ENCODE peak calls at places on chromosome 10, in ten cellular contexts. G, V, L, F, A, C, U, D, N and P are unnamed samples.

GRCh38 chr10:5014936-5015335 is 11.3 kb upstream of the AKR1C2 start:
- DNase-seq in G (no peak), V (no peak), L (no peak), F (no peak), A (peak; percentile 40), C (peak; percentile 35), U (peak; percentile 4), D (no peak), N (no peak), P (no peak)

GRCh38 chr10:103433858-103434257 is 18.3 kb downstream of the CALHM2 start:
- DNase-seq in G (no peak), V (no peak), L (no peak), F (no peak), A (no peak), C (no peak), U (no peak), D (no peak), N (peak; percentile 77), P (peak; percentile 71)

GRCh38 chr10:113041841-113042745 is 92.0 kb downstream of the TCF7L2 start:
- DNase-seq in G (no peak), V (no peak), L (no peak), F (no peak), A (no peak), C (peak; percentile 43), U (no peak), D (no peak), N (no peak), P (no peak)

GRCh38 chr10:93066544-93066913 is 5.9 kb downstream of the CYP26C1 start:
- DNase-seq in G (no peak), V (no peak), L (no peak), F (no peak), A (no peak), C (no peak), U (no peak), D (no peak), N (no peak), P (no peak)

GRCh38 chr10:111522551-111522950 is 445.7 kb downstream of the ADRA2A start:
- DNase-seq in G (no peak), V (no peak), L (no peak), F (no peak), A (no peak), C (no peak), U (no peak), D (no peak), N (no peak), P (no peak)

GRCh38 chr10:113539789-113540188 is 13.1 kb upstream of the HABP2 start:
- DNase-seq in G (peak; percentile 34), V (no peak), L (no peak), F (no peak), A (no peak), C (peak; percentile 42), U (peak; percentile 32), D (no peak), N (peak; percentile 41), P (peak; percentile 33)

GRCh38 chr10:70931168-70931805 is 42.9 kb upstream of the PCBD1 start:
- DNase-seq in G (no peak), V (no peak), L (no peak), F (no peak), A (no peak), C (peak; percentile 14), U (peak; percentile 50), D (no peak), N (no peak), P (no peak)

GRCh38 chr10:89001024-89001423 is 10.4 kb downstream of the FAS start:
- DNase-seq in G (no peak), V (no peak), L (no peak), F (peak; percentile 24), A (no peak), C (no peak), U (no peak), D (no peak), N (no peak), P (no peak)

GRCh38 chr10:6014241-6014761 is 37.0 kb upstream of the IL15RA start:
- DNase-seq in G (peak; percentile 58), V (peak; percentile 27), L (peak; percentile 73), F (peak; percentile 77), A (peak; percentile 23), C (peak; percentile 41), U (peak; percentile 49), D (no peak), N (peak; percentile 84), P (peak; percentile 69)

GRCh38 chr10:75272896-75273295 is 37.1 kb upstream of the COMTD1 start:
- DNase-seq in G (no peak), V (no peak), L (peak; percentile 33), F (no peak), A (no peak), C (no peak), U (peak; percentile 75), D (no peak), N (no peak), P (peak; percentile 38)

GRCh38 chr10:86673827-86674581 is 5.7 kb downstream of the LDB3 start:
- DNase-seq in G (no peak), V (peak; percentile 59), L (no peak), F (no peak), A (peak; percentile 8), C (no peak), U (no peak), D (peak; percentile 22), N (peak; percentile 65), P (no peak)

GRCh38 chr10:11437391-11438241 is 173.8 kb downstream of the USP6NL start:
- DNase-seq in G (no peak), V (no peak), L (no peak), F (no peak), A (no peak), C (no peak), U (no peak), D (no peak), N (no peak), P (no peak)

GRCh38 chr10:125263551-125263950 is 103.2 kb upstream of the CTBP2 start:
- DNase-seq in G (no peak), V (no peak), L (no peak), F (no peak), A (no peak), C (no peak), U (no peak), D (no peak), N (no peak), P (no peak)

GRCh38 chr10:49009231-49009979 is 69.8 kb upstream of the LRRC18 start:
- DNase-seq in G (peak; percentile 31), V (no peak), L (no peak), F (no peak), A (no peak), C (no peak), U (no peak), D (no peak), N (no peak), P (no peak)

GRCh38 chr10:112435013-112435619 is 11.6 kb downstream of the ZDHHC6 start:
- DNase-seq in G (peak; percentile 43), V (peak; percentile 31), L (no peak), F (peak; percentile 22), A (no peak), C (peak; percentile 53), U (peak; percentile 56), D (no peak), N (no peak), P (no peak)

GRCh38 chr10:68001000-68001399 is 74.1 kb downstream of the HERC4 start:
- DNase-seq in G (no peak), V (no peak), L (no peak), F (no peak), A (no peak), C (no peak), U (no peak), D (no peak), N (no peak), P (no peak)

GRCh38 chr10:100008708-100009282 is 952 bp downstream of the DNMBP start:
- DNase-seq in G (no peak), V (no peak), L (no peak), F (no peak), A (no peak), C (peak; percentile 43), U (peak; percentile 31), D (no peak), N (no peak), P (no peak)

GRCh38 chr10:48343106-48343505 is 36.6 kb downstream of the MAPK8 start:
- DNase-seq in G (no peak), V (no peak), L (no peak), F (no peak), A (no peak), C (no peak), U (no peak), D (no peak), N (no peak), P (no peak)

GRCh38 chr10:128540806-128541739 is 414.9 kb upstream of the MKI67 start:
- DNase-seq in G (peak; percentile 61), V (no peak), L (no peak), F (no peak), A (no peak), C (no peak), U (peak; percentile 19), D (no peak), N (no peak), P (no peak)

GRCh38 chr10:13180788-13181187 is 19.4 kb downstream of the MCM10 start:
- DNase-seq in G (no peak), V (no peak), L (no peak), F (no peak), A (no peak), C (no peak), U (no peak), D (no peak), N (no peak), P (no peak)